ENCODE peak calls at places on chromosomes 4 and X, in seven cellular contexts. One of them, this sample, is unnamed.

GRCh38 chr4:86271057-86271456 is 88.8 kb downstream of the MAPK10 start:
- DNase-seq in adrenal gland: no peak
- DNase-seq in heart left ventricle: no peak
- DNase-seq in pancreas: no peak
- DNase-seq in Peyer's patch: no peak
- DNase-seq in AG04450: no peak
- DNase-seq in fibroblast of lung: peak; percentile 27
- DNase-seq in this sample: no peak

GRCh38 chr4:62898115-62898514 is 1511.1 kb downstream of the TECRL start:
- DNase-seq in adrenal gland: no peak
- DNase-seq in heart left ventricle: no peak
- DNase-seq in pancreas: peak; percentile 45
- DNase-seq in Peyer's patch: no peak
- DNase-seq in AG04450: no peak
- DNase-seq in fibroblast of lung: no peak
- DNase-seq in this sample: no peak

GRCh38 chrX:18290200-18290599 is 64.3 kb downstream of the SCML2 start:
- DNase-seq in adrenal gland: no peak
- DNase-seq in heart left ventricle: no peak
- DNase-seq in pancreas: no peak
- DNase-seq in Peyer's patch: no peak
- DNase-seq in AG04450: no peak
- DNase-seq in fibroblast of lung: no peak
- DNase-seq in this sample: no peak

GRCh38 chrX:48617542-48618340 is 20.4 kb downstream of the WDR13 start:
- DNase-seq in adrenal gland: peak; percentile 62
- DNase-seq in heart left ventricle: no peak
- DNase-seq in pancreas: peak; percentile 10
- DNase-seq in Peyer's patch: no peak
- DNase-seq in AG04450: no peak
- DNase-seq in fibroblast of lung: peak; percentile 24
- DNase-seq in this sample: peak; percentile 13

GRCh38 chr4:152545088-152545487 is 9.2 kb upstream of the FBXW7 start:
- DNase-seq in adrenal gland: no peak
- DNase-seq in heart left ventricle: no peak
- DNase-seq in pancreas: no peak
- DNase-seq in Peyer's patch: no peak
- DNase-seq in AG04450: no peak
- DNase-seq in fibroblast of lung: no peak
- DNase-seq in this sample: no peak

GRCh38 chr4:99457676-99458075 is 22.5 kb upstream of the ADH7 start:
- DNase-seq in adrenal gland: no peak
- DNase-seq in heart left ventricle: no peak
- DNase-seq in pancreas: no peak
- DNase-seq in Peyer's patch: no peak
- DNase-seq in AG04450: no peak
- DNase-seq in fibroblast of lung: no peak
- DNase-seq in this sample: no peak

GRCh38 chr4:171834640-171835039 is 21.4 kb downstream of the GALNTL6 start:
- DNase-seq in adrenal gland: no peak
- DNase-seq in heart left ventricle: no peak
- DNase-seq in pancreas: no peak
- DNase-seq in Peyer's patch: no peak
- DNase-seq in AG04450: no peak
- DNase-seq in fibroblast of lung: no peak
- DNase-seq in this sample: no peak

GRCh38 chr4:56828784-56829535 is 7.5 kb upstream of the SPINK2 start:
- DNase-seq in adrenal gland: no peak
- DNase-seq in heart left ventricle: no peak
- DNase-seq in pancreas: no peak
- DNase-seq in Peyer's patch: no peak
- DNase-seq in AG04450: no peak
- DNase-seq in fibroblast of lung: peak; percentile 92
- DNase-seq in this sample: no peak

GRCh38 chr4:3827616-3828492 is 61.7 kb downstream of the ADRA2C start:
- DNase-seq in adrenal gland: peak; percentile 95
- DNase-seq in heart left ventricle: peak; percentile 88
- DNase-seq in pancreas: peak; percentile 90
- DNase-seq in Peyer's patch: no peak
- DNase-seq in AG04450: no peak
- DNase-seq in fibroblast of lung: peak; percentile 18
- DNase-seq in this sample: peak; percentile 13

GRCh38 chr4:87258677-87259076 is 38.3 kb upstream of the KLHL8 start:
- DNase-seq in adrenal gland: no peak
- DNase-seq in heart left ventricle: no peak
- DNase-seq in pancreas: no peak
- DNase-seq in Peyer's patch: no peak
- DNase-seq in AG04450: no peak
- DNase-seq in fibroblast of lung: peak; percentile 19
- DNase-seq in this sample: no peak

GRCh38 chrX:67723580-67724351 is 179.9 kb downstream of the AR start:
- DNase-seq in adrenal gland: no peak
- DNase-seq in heart left ventricle: no peak
- DNase-seq in pancreas: no peak
- DNase-seq in Peyer's patch: no peak
- DNase-seq in AG04450: no peak
- DNase-seq in fibroblast of lung: no peak
- DNase-seq in this sample: no peak

GRCh38 chr4:337932-338758 is 531 bp downstream of the ZNF141 start:
- DNase-seq in adrenal gland: peak; percentile 73
- DNase-seq in heart left ventricle: peak; percentile 42
- DNase-seq in pancreas: peak; percentile 72
- DNase-seq in Peyer's patch: peak; percentile 25
- DNase-seq in AG04450: no peak
- DNase-seq in fibroblast of lung: peak; percentile 53
- DNase-seq in this sample: peak; percentile 57

GRCh38 chr4:138090145-138090917 is 151.8 kb downstream of the SLC7A11 start:
- DNase-seq in adrenal gland: peak; percentile 77
- DNase-seq in heart left ventricle: no peak
- DNase-seq in pancreas: no peak
- DNase-seq in Peyer's patch: no peak
- DNase-seq in AG04450: peak; percentile 72
- DNase-seq in fibroblast of lung: peak; percentile 65
- DNase-seq in this sample: peak; percentile 89

GRCh38 chrX:100662791-100663190 is 18.8 kb downstream of the SRPX2 start:
- DNase-seq in adrenal gland: no peak
- DNase-seq in heart left ventricle: no peak
- DNase-seq in pancreas: no peak
- DNase-seq in Peyer's patch: no peak
- DNase-seq in AG04450: no peak
- DNase-seq in fibroblast of lung: peak; percentile 12
- DNase-seq in this sample: peak; percentile 88

GRCh38 chrX:43333543-43333942 is 322.6 kb upstream of the MAOA start:
- DNase-seq in adrenal gland: no peak
- DNase-seq in heart left ventricle: no peak
- DNase-seq in pancreas: no peak
- DNase-seq in Peyer's patch: no peak
- DNase-seq in AG04450: no peak
- DNase-seq in fibroblast of lung: no peak
- DNase-seq in this sample: peak; percentile 5

GRCh38 chr4:142446965-142447474 is 399.1 kb downstream of the INPP4B start:
- DNase-seq in adrenal gland: no peak
- DNase-seq in heart left ventricle: no peak
- DNase-seq in pancreas: no peak
- DNase-seq in Peyer's patch: no peak
- DNase-seq in AG04450: no peak
- DNase-seq in fibroblast of lung: no peak
- DNase-seq in this sample: no peak

GRCh38 chr4:179195887-179196286 is 1753.7 kb upstream of the AGA start:
- DNase-seq in adrenal gland: no peak
- DNase-seq in heart left ventricle: no peak
- DNase-seq in pancreas: no peak
- DNase-seq in Peyer's patch: no peak
- DNase-seq in AG04450: no peak
- DNase-seq in fibroblast of lung: no peak
- DNase-seq in this sample: no peak

GRCh38 chrX:10327651-10328050 is 170.9 kb downstream of the CLCN4 start:
- DNase-seq in adrenal gland: no peak
- DNase-seq in heart left ventricle: no peak
- DNase-seq in pancreas: no peak
- DNase-seq in Peyer's patch: no peak
- DNase-seq in AG04450: no peak
- DNase-seq in fibroblast of lung: peak; percentile 19
- DNase-seq in this sample: no peak

GRCh38 chrX:66221856-66222255 is 57.8 kb downstream of the HEPH start:
- DNase-seq in adrenal gland: no peak
- DNase-seq in heart left ventricle: no peak
- DNase-seq in pancreas: no peak
- DNase-seq in Peyer's patch: no peak
- DNase-seq in AG04450: no peak
- DNase-seq in fibroblast of lung: peak; percentile 6
- DNase-seq in this sample: no peak

DNA sequence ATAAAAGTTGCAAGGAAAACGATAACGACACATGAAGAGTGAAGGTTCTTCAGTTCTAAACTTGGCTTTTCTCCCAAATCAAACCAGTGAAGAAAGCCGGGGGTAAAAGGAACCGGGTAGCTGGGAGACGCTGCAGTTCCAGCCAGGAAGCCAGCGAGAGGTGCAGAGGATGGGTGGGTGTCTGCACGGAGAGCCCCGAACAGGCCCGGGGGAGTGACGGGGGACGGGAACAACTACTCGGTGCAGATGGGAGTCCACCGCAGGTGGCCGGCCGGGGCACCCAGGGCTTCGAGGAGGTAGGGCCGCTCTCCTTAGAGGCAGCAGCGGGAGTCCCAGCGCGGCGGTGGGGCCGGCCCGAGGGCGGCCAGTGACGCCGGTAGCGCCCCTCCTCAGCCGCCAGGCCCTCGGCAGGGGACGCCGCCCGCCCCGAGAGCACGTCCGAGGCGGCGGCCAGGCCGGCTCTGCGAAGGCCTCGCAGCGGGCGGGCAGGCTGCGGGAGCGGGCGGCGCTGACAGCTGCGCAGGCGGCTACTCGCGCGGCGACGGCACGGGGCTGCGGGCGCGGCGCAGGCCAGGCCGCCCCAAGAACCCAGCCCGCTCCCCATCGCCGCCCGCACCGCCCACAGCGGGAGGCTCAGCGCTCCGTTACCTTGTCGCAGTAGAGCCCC is 468 bp downstream of the FBXL5 start:
- DNase-seq in adrenal gland: peak; percentile 76
- DNase-seq in heart left ventricle: peak; percentile 56
- DNase-seq in pancreas: peak; percentile 78
- DNase-seq in Peyer's patch: peak; percentile 58
- DNase-seq in AG04450: no peak
- DNase-seq in fibroblast of lung: peak; percentile 41
- DNase-seq in this sample: peak; percentile 34
- H3K4me3 ChIP-seq in adrenal gland: peak overlapping the region; percentile 93
- H3K4me3 ChIP-seq in heart left ventricle: peak overlapping the region; percentile 76
- H3K4me3 ChIP-seq in pancreas: peak overlapping the region; percentile 56
- H3K4me3 ChIP-seq in Peyer's patch: peak overlapping the region; percentile 97
- H3K4me3 ChIP-seq in AG04450: peak overlapping the region; percentile 77
- H3K4me3 ChIP-seq in fibroblast of lung: peak overlapping the region; percentile 90
- H3K4me3 ChIP-seq in this sample: peak overlapping the region; percentile 73

GRCh38 chrX:123732679-123733363 is at the start of gene THOC2:
- DNase-seq in adrenal gland: peak; percentile 94
- DNase-seq in heart left ventricle: peak; percentile 89
- DNase-seq in pancreas: peak; percentile 80
- DNase-seq in Peyer's patch: peak; percentile 81
- DNase-seq in AG04450: peak; percentile 61
- DNase-seq in fibroblast of lung: peak; percentile 79
- DNase-seq in this sample: peak; percentile 89
- TF ChIP-seq CTCF in adrenal gland: peak; percentile 63
- TF ChIP-seq CTCF in heart left ventricle: peak; percentile 22
- TF ChIP-seq CTCF in pancreas: no peak
- TF ChIP-seq CTCF in Peyer's patch: no peak
- TF ChIP-seq CTCF in AG04450: peak; percentile 46
- TF ChIP-seq CTCF in fibroblast of lung: peak; percentile 36
- TF ChIP-seq CTCF in this sample: peak; percentile 34

GRCh38 chrX:132955710-132956109 is 2.7 kb downstream of the HS6ST2 start:
- DNase-seq in adrenal gland: no peak
- DNase-seq in heart left ventricle: no peak
- DNase-seq in pancreas: no peak
- DNase-seq in Peyer's patch: no peak
- DNase-seq in AG04450: no peak
- DNase-seq in fibroblast of lung: no peak
- DNase-seq in this sample: no peak
- H3K4me3 ChIP-seq in adrenal gland: no peak overlapping the region
- H3K4me3 ChIP-seq in heart left ventricle: no peak overlapping the region
- H3K4me3 ChIP-seq in pancreas: no peak overlapping the region
- H3K4me3 ChIP-seq in Peyer's patch: no peak overlapping the region
- H3K4me3 ChIP-seq in AG04450: no peak overlapping the region
- H3K4me3 ChIP-seq in fibroblast of lung: peak overlapping the region; percentile 39
- H3K4me3 ChIP-seq in this sample: no peak overlapping the region

GRCh38 chr4:12791536-12791935 is 692.6 kb downstream of the RAB28 start:
- DNase-seq in adrenal gland: no peak
- DNase-seq in heart left ventricle: peak; percentile 65
- DNase-seq in pancreas: no peak
- DNase-seq in Peyer's patch: no peak
- DNase-seq in AG04450: no peak
- DNase-seq in fibroblast of lung: no peak
- DNase-seq in this sample: peak; percentile 13

GRCh38 chr4:12787261-12787660 is 696.9 kb downstream of the RAB28 start:
- DNase-seq in adrenal gland: no peak
- DNase-seq in heart left ventricle: no peak
- DNase-seq in pancreas: no peak
- DNase-seq in Peyer's patch: no peak
- DNase-seq in AG04450: no peak
- DNase-seq in fibroblast of lung: no peak
- DNase-seq in this sample: no peak
- TF ChIP-seq CTCF in adrenal gland: no peak
- TF ChIP-seq CTCF in heart left ventricle: no peak
- TF ChIP-seq CTCF in pancreas: no peak
- TF ChIP-seq CTCF in Peyer's patch: no peak
- TF ChIP-seq CTCF in AG04450: no peak
- TF ChIP-seq CTCF in fibroblast of lung: no peak
- TF ChIP-seq CTCF in this sample: no peak

DNA sequence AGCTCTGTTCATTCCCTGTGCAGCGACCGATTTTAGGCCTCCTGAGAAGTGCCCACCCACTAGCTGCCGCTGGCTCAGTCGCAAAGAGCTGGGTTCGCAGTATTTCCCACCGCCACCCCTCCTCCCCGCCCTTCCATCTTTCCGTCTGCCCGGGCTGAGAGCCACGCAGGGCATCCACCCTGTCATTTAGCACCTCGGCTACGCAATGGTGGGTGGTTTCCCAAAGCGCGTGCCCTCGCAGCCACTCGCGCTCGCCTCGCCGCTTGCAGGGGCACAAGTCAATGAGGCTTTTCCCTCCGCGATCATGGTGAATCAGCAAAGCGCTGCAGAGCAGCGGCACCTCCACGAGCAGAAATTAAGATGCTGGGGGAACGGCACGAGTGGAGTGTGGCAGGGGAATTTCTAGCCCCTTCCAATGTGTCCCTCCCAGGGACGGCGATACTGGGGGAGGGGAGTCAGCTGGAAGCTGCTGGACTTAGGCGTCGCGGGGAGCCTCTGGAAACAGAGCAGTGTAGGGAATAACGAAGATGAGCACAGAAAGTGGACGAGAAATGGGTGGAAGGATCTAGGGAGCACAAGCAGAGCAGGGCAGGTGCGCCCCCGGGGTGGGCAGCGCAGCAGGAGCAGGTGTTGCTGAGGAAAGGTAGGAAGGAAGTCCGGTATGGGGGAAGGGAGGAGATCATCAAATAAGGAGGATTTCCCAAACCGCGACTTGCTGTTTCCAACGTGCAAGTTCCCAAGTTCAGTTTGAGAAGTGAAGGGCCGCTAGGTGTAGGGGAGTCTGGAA is 2.4 kb upstream of the PTCHD1 start:
- DNase-seq in adrenal gland: no peak
- DNase-seq in heart left ventricle: no peak
- DNase-seq in pancreas: peak; percentile 58
- DNase-seq in Peyer's patch: no peak
- DNase-seq in AG04450: no peak
- DNase-seq in fibroblast of lung: no peak
- DNase-seq in this sample: no peak
- H3K4me3 ChIP-seq in adrenal gland: no peak overlapping the region
- H3K4me3 ChIP-seq in heart left ventricle: peak overlapping the region; percentile 10
- H3K4me3 ChIP-seq in pancreas: no peak overlapping the region
- H3K4me3 ChIP-seq in Peyer's patch: no peak overlapping the region
- H3K4me3 ChIP-seq in AG04450: no peak overlapping the region
- H3K4me3 ChIP-seq in fibroblast of lung: peak overlapping the region; percentile 16
- H3K4me3 ChIP-seq in this sample: no peak overlapping the region

This sample was measured in fibroblast of pulmonary artery.